ENCODE peak calls at places on chromosomes 4 and X, in seven cellular contexts. J is H7, A is left colon, X is caudate nucleus, L is GF-D8, Q is anterior cingulate cortex, H is MV-4-11. U is an unnamed sample.

GRCh38 chr4:125060376-125060775 is 254.4 kb upstream of the FAT4 start:
- DNase-seq in X (no peak), A (no peak), H (no peak), L (no peak), Q (no peak), J (no peak), U (no peak)

GRCh38 chr4:142523111-142523510 is 323.0 kb downstream of the INPP4B start:
- DNase-seq in L (no peak), Q (no peak), X (no peak), J (no peak), A (no peak), H (no peak), U (no peak)

GRCh38 chrX:136767104-136767941 is 13.4 kb downstream of the ARHGEF6 start:
- DNase-seq in J (peak; percentile 93), H (peak; percentile 68), Q (peak; percentile 44), X (peak; percentile 4), A (peak; percentile 49), L (peak; percentile 5), U (no peak)

GRCh38 chr4:8516061-8516573 is 64.1 kb upstream of the GPR78 start:
- DNase-seq in H (no peak), A (no peak), Q (no peak), L (no peak), X (no peak), J (no peak), U (no peak)

GRCh38 chr4:129583868-129584267 is 487.9 kb downstream of the C4orf33 start:
- DNase-seq in A (no peak), X (no peak), J (no peak), L (peak; percentile 48), Q (no peak), H (peak; percentile 80), U (no peak)

GRCh38 chrX:20527458-20528099 is 260.9 kb upstream of the RPS6KA3 start:
- DNase-seq in L (no peak), X (no peak), Q (no peak), H (peak; percentile 4), J (peak; percentile 10), A (peak; percentile 20), U (no peak)

GRCh38 chr4:14280567-14280966 is 653.0 kb upstream of the BOD1L1 start:
- DNase-seq in A (no peak), H (no peak), Q (no peak), J (no peak), X (no peak), L (no peak), U (no peak)

GRCh38 chr4:156766846-156767245 is 204.8 kb downstream of the PDGFC start:
- DNase-seq in L (no peak), X (no peak), A (no peak), J (no peak), H (no peak), Q (no peak), U (no peak)

GRCh38 chrX:10617964-10618342 is 2.4 kb downstream of the MID1 start:
- DNase-seq in J (no peak), H (no peak), Q (no peak), X (no peak), A (peak; percentile 31), L (no peak), U (no peak)

GRCh38 chr4:40056722-40057539 is at the start of gene N4BP2:
- DNase-seq in Q (peak; percentile 66), A (peak; percentile 85), H (peak; percentile 70), X (no peak), L (peak; percentile 58), J (peak; percentile 94), U (peak; percentile 72)

GRCh38 chr4:142091691-142092182 is 455.4 kb downstream of the IL15 start:
- DNase-seq in Q (no peak), X (no peak), H (no peak), A (no peak), J (no peak), L (no peak), U (no peak)

GRCh38 chr4:53937918-53938317 is 126.5 kb downstream of the CHIC2 start:
- DNase-seq in Q (no peak), A (no peak), L (no peak), X (no peak), H (no peak), J (no peak), U (no peak)

GRCh38 chr4:14916554-14917304 is 85.6 kb upstream of the CPEB2 start:
- DNase-seq in Q (no peak), L (no peak), A (no peak), X (no peak), J (no peak), H (no peak), U (no peak)

GRCh38 chrX:21683910-21684309 is 25.8 kb upstream of the KLHL34 start:
- DNase-seq in J (no peak), Q (no peak), X (no peak), A (no peak), H (peak; percentile 78), L (no peak), U (no peak)

U was measured in putamen.